ENCODE peak calls at places on chromosomes 13 and 19, in seven cellular contexts. J is upper lobe of right lung; Z is thoracic aorta; D is cardiac muscle cell; X is activated B cell treated with CpG ODN at 0.5 μM for 24 hours; V is CD4-positive, alpha-beta T cell; U is left lung. Q is an unnamed sample.

GRCh38 chr19:41575998-41576397 is at the start of gene CEACAM21:
- DNase-seq in U (peak; percentile 81), J (peak; percentile 77), V (peak; percentile 53), D (no peak), Z (no peak), X (peak; percentile 52), Q (peak; percentile 83)

GRCh38 chr13:40508767-40509342 is 157.6 kb downstream of the FOXO1 start:
- DNase-seq in D (no peak), U (no peak), V (no peak), J (no peak), X (no peak), Z (no peak), Q (no peak)

GRCh38 chr19:41877490-41877876 is 404 bp downstream of the CD79A start:
- DNase-seq in V (no peak), X (no peak), Z (no peak), D (no peak), J (no peak), U (peak; percentile 47), Q (no peak)

GRCh38 chr13:34294483-34295129 is 476.7 kb downstream of the RFC3 start:
- DNase-seq in X (no peak), Z (no peak), V (no peak), U (no peak), J (no peak), D (peak; percentile 37), Q (no peak)

GRCh38 chr19:53942001-53942786 is 20.5 kb upstream of the CACNG8 start:
- DNase-seq in U (no peak), Z (no peak), J (peak; percentile 56), V (no peak), D (no peak), X (no peak), Q (no peak)

GRCh38 chr19:30880151-30880550 is 469.1 kb downstream of the TSHZ3 start:
- DNase-seq in D (no peak), V (no peak), X (no peak), Z (no peak), J (no peak), U (no peak), Q (no peak)

GRCh38 chr13:71513414-71514063 is 353.5 kb downstream of the DACH1 start:
- DNase-seq in J (no peak), U (no peak), X (no peak), D (no peak), V (no peak), Z (no peak), Q (no peak)

GRCh38 chr19:45630463-45630862 is 8.7 kb downstream of the EML2 start:
- DNase-seq in J (no peak), V (no peak), X (no peak), Z (no peak), U (no peak), D (peak; percentile 84), Q (peak; percentile 65)

GRCh38 chr19:32287811-32288227 is 57.6 kb upstream of the ZNF507 start:
- DNase-seq in V (no peak), D (peak; percentile 91), J (peak; percentile 68), U (peak; percentile 58), Z (peak; percentile 11), X (no peak), Q (no peak)

GRCh38 chr19:14150041-14150769 is 13.8 kb upstream of the ASF1B start:
- DNase-seq in U (no peak), D (no peak), X (no peak), Z (no peak), V (no peak), J (no peak), Q (no peak)

GRCh38 chr19:55600336-55601028 is 394 bp downstream of the ZNF524 start:
- DNase-seq in X (no peak), Z (no peak), V (no peak), J (no peak), U (no peak), D (no peak), Q (peak; percentile 65)

DNA sequence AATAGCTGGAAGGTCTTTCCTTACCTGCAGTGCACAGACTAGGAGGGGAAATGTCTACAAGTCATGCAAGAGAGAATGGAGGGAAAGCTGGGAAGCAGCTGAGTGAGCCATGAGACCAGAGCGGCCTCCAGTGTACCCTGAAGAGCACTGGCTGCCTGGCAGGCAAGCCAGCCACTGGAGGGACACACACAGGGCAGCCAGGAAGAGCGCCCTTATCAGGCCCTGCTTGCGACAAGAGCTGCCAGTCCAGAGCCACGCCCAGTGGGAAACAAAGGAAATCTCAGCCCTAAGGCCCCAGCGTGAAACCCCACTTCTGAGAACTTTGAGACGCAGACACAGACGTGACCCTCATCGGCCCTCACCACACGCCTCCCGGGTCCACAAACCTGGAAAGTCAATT is 105.0 kb downstream of the STK24 start:
- DNase-seq in J (no peak), D (no peak), X (no peak), Z (no peak), V (no peak), U (peak; percentile 57), Q (no peak)
- TF ChIP-seq CTCF in J (peak; percentile 11), D (no peak), X (no peak), Z (no peak), V (no peak), U (no peak), Q (no peak)

DNA sequence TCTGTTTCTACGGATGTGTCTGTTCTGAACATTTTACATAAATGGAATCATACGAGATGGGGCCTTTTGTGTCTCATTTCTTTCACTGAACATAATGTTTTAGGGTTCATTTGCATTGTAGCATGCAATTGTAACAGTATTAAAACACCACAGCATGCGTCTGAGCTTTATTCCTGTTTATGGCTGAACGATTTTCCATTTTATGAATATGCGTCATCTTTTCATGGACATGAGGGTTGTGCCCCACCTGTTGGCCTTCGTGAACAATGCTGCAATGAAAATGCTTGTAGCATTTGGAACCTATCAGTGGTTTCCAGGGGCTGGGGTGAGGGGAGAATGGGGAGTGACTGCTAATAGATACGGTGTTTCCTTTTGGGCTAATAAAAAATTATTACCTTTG is 5.1 kb downstream of the OR10H1 start:
- DNase-seq in X (no peak), D (peak; percentile 0), U (no peak), Z (no peak), V (no peak), J (no peak), Q (no peak)
- TF ChIP-seq CTCF in X (no peak), D (no peak), U (no peak), Z (no peak), V (no peak), J (peak; percentile 31), Q (no peak)

GRCh38 chr13:49653478-49653877 is 25.2 kb downstream of the ARL11 start:
- DNase-seq in J (no peak), Z (no peak), V (no peak), X (no peak), D (no peak), U (no peak), Q (no peak)

GRCh38 chr13:49655906-49656305 is 27.6 kb downstream of the ARL11 start:
- DNase-seq in J (no peak), V (no peak), D (no peak), X (no peak), U (no peak), Z (no peak), Q (no peak)

GRCh38 chr13:49651775-49652690 is 23.7 kb downstream of the ARL11 start:
- DNase-seq in D (no peak), X (no peak), J (no peak), Z (no peak), U (no peak), V (no peak), Q (no peak)

GRCh38 chr13:49649963-49650312 is 21.6 kb downstream of the ARL11 start:
- DNase-seq in V (no peak), Z (no peak), U (no peak), D (no peak), X (no peak), J (no peak), Q (no peak)

DNA sequence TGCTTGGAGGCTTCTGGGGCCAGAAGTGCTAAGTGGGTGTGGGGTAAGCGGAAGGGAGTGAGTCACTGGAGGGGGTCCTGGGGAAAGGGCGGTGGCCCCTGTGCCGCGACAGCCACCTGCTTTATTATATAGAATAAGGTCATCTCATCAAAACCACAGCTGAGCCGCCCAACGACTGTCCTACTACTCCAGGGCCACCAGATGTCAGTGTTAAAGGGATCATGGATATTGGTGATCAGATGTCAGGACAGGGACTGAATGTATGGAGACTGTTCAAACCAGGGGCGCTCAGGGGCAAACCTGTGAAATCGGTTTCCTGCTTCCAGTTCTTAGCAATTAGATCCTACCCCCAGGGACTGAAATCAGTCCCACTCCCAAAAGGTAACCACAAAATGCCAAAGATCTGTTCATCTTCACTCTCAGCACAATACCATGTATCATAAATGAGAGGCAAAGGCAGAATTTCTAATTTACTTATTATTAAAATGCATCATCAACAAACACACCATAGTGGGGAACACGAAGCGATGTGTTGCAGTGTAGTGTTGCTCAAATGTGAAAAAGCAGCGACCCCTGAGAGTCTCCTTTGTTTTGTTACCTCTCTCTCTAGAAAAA is 24.5 kb downstream of the ARL11 start:
- DNase-seq in U (no peak), Z (no peak), V (no peak), X (no peak), D (peak; percentile 39), J (no peak), Q (peak; percentile 57)
- TF ChIP-seq CTCF in U (no peak), Z (peak; percentile 34), V (no peak), X (no peak), D (peak; percentile 43), J (peak; percentile 43), Q (peak; percentile 53)

GRCh38 chr13:77506874-77507273 is 28.6 kb upstream of the SCEL start:
- DNase-seq in J (no peak), D (no peak), U (no peak), V (no peak), Z (no peak), X (no peak), Q (no peak)
- TF ChIP-seq CTCF in J (peak; percentile 44), D (no peak), U (peak; percentile 29), V (no peak), Z (peak; percentile 27), X (no peak), Q (peak; percentile 18)

DNA sequence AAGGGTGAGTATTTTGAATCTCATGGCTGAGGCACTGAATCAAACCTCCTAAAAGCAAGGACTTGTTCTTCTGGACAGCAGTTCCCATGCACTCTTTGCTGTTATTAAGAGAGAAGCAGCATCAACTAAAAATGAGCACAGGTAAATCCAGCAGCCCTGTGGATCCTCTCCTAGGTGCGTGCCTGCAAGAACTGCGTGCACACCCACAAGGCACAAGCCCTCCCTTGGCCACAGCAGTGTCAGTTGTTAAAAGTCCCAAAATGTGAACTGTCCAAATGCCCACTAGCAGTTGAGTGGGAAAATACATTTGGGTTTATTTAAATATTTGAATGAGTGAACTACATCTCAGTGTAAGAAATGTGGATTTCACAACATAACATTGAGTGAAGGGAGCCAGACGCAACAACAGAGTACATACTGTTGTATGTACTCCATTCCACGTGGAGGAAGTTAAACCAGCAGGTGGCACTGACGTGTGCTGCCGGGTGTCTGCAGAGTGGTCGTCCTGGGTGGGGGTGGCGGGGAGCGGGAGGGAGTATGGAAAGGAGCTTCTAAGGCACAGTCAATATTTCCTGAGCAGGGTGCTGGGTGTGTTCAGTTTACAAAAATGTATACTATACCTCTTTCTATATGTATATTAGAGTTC is 266.4 kb downstream of the NALCN start:
- DNase-seq in X (no peak), D (peak; percentile 35), J (no peak), Z (no peak), V (no peak), U (no peak), Q (no peak)
- TF ChIP-seq CTCF in X (no peak), D (peak; percentile 24), J (peak; percentile 13), Z (no peak), V (no peak), U (no peak), Q (no peak)

GRCh38 chr13:22801402-22802003 is 379.3 kb upstream of the SGCG start:
- DNase-seq in J (no peak), U (no peak), X (no peak), V (no peak), Z (no peak), D (peak; percentile 38), Q (no peak)
- TF ChIP-seq CTCF in J (peak; percentile 39), U (peak; percentile 22), X (no peak), V (no peak), Z (peak; percentile 23), D (peak; percentile 16), Q (peak; percentile 31)